ENCODE peak calls at places on chromosomes 1 and 21, in four cellular contexts. One of them, this sample, is unnamed.

GRCh38 chr1:173393655-173393993 is 83.5 kb upstream of the PRDX6 start:
- DNase-seq in dorsolateral prefrontal cortex: no peak
- DNase-seq in breast epithelium: no peak
- DNase-seq in astrocyte of the cerebellum: no peak
- DNase-seq in this sample: peak

GRCh38 chr1:94864821-94865220 is 44.7 kb downstream of the SLC44A3 start:
- DNase-seq in dorsolateral prefrontal cortex: no peak
- DNase-seq in breast epithelium: peak
- DNase-seq in astrocyte of the cerebellum: no peak
- DNase-seq in this sample: no peak

GRCh38 chr1:155591770-155592169 is 18.2 kb upstream of the MSTO1 start:
- DNase-seq in dorsolateral prefrontal cortex: no peak
- DNase-seq in breast epithelium: no peak
- DNase-seq in astrocyte of the cerebellum: peak
- DNase-seq in this sample: no peak

GRCh38 chr1:234957330-234958065 is 171.1 kb downstream of the TOMM20 start:
- DNase-seq in dorsolateral prefrontal cortex: no peak
- DNase-seq in breast epithelium: no peak
- DNase-seq in astrocyte of the cerebellum: peak
- DNase-seq in this sample: no peak

GRCh38 chr1:197725044-197725443 is 50.2 kb downstream of the DENND1B start:
- DNase-seq in dorsolateral prefrontal cortex: no peak
- DNase-seq in breast epithelium: no peak
- DNase-seq in astrocyte of the cerebellum: peak
- DNase-seq in this sample: no peak

GRCh38 chr1:175377394-175377793 is 184.8 kb upstream of the KIAA0040 start:
- DNase-seq in dorsolateral prefrontal cortex: no peak
- DNase-seq in breast epithelium: no peak
- DNase-seq in astrocyte of the cerebellum: no peak
- DNase-seq in this sample: no peak

GRCh38 chr1:54870869-54871268 is 16.1 kb downstream of the DHCR24 start:
- DNase-seq in dorsolateral prefrontal cortex: no peak
- DNase-seq in breast epithelium: no peak
- DNase-seq in astrocyte of the cerebellum: no peak
- DNase-seq in this sample: no peak

GRCh38 chr1:184212649-184213314 is 161.3 kb downstream of the TSEN15 start:
- DNase-seq in dorsolateral prefrontal cortex: no peak
- DNase-seq in breast epithelium: peak
- DNase-seq in astrocyte of the cerebellum: peak
- DNase-seq in this sample: peak

GRCh38 chr1:67257173-67257535 is 50.5 kb upstream of the IL12RB2 start:
- DNase-seq in dorsolateral prefrontal cortex: no peak
- DNase-seq in breast epithelium: no peak
- DNase-seq in astrocyte of the cerebellum: no peak
- DNase-seq in this sample: no peak

GRCh38 chr1:157806431-157807149 is 13.3 kb downstream of the FCRL1 start:
- DNase-seq in dorsolateral prefrontal cortex: no peak
- DNase-seq in breast epithelium: no peak
- DNase-seq in astrocyte of the cerebellum: no peak
- DNase-seq in this sample: no peak

GRCh38 chr1:57546527-57546926 is 122.7 kb upstream of the DAB1 start:
- DNase-seq in dorsolateral prefrontal cortex: no peak
- DNase-seq in breast epithelium: no peak
- DNase-seq in astrocyte of the cerebellum: no peak
- DNase-seq in this sample: no peak

GRCh38 chr1:8421721-8422120 is 103.8 kb downstream of the SLC45A1 start:
- DNase-seq in dorsolateral prefrontal cortex: no peak
- DNase-seq in breast epithelium: no peak
- DNase-seq in astrocyte of the cerebellum: no peak
- DNase-seq in this sample: no peak

GRCh38 chr1:21261551-21262281 is 28.5 kb downstream of the ECE1 start:
- DNase-seq in dorsolateral prefrontal cortex: no peak
- DNase-seq in breast epithelium: peak
- DNase-seq in astrocyte of the cerebellum: peak
- DNase-seq in this sample: peak

GRCh38 chr21:29481641-29482040 is 182.9 kb downstream of the BACH1 start:
- DNase-seq in dorsolateral prefrontal cortex: no peak
- DNase-seq in breast epithelium: no peak
- DNase-seq in astrocyte of the cerebellum: peak
- DNase-seq in this sample: peak

GRCh38 chr1:78779831-78780230 is 130.2 kb downstream of the IFI44 start:
- DNase-seq in dorsolateral prefrontal cortex: no peak
- DNase-seq in breast epithelium: no peak
- DNase-seq in astrocyte of the cerebellum: peak
- DNase-seq in this sample: peak

GRCh38 chr1:50955116-50955515 is 5.0 kb downstream of the FAF1 start:
- DNase-seq in dorsolateral prefrontal cortex: no peak
- DNase-seq in breast epithelium: no peak
- DNase-seq in astrocyte of the cerebellum: no peak
- DNase-seq in this sample: no peak

GRCh38 chr21:30962013-30962412 is 76.3 kb downstream of the KRTAP19-8 start:
- DNase-seq in dorsolateral prefrontal cortex: no peak
- DNase-seq in breast epithelium: no peak
- DNase-seq in astrocyte of the cerebellum: no peak
- DNase-seq in this sample: no peak
- TF ChIP-seq CTCF in dorsolateral prefrontal cortex: peak
- TF ChIP-seq CTCF in breast epithelium: no peak
- TF ChIP-seq CTCF in astrocyte of the cerebellum: peak
- TF ChIP-seq CTCF in this sample: no peak

GRCh38 chr21:41124626-41125240 is 43.2 kb upstream of the BACE2 start:
- DNase-seq in dorsolateral prefrontal cortex: no peak
- DNase-seq in breast epithelium: peak
- DNase-seq in astrocyte of the cerebellum: no peak
- DNase-seq in this sample: no peak
- H3K4me3 ChIP-seq in dorsolateral prefrontal cortex: no peak
- H3K4me3 ChIP-seq in breast epithelium: peak
- H3K4me3 ChIP-seq in astrocyte of the cerebellum: no peak
- H3K4me3 ChIP-seq in this sample: no peak

DNA sequence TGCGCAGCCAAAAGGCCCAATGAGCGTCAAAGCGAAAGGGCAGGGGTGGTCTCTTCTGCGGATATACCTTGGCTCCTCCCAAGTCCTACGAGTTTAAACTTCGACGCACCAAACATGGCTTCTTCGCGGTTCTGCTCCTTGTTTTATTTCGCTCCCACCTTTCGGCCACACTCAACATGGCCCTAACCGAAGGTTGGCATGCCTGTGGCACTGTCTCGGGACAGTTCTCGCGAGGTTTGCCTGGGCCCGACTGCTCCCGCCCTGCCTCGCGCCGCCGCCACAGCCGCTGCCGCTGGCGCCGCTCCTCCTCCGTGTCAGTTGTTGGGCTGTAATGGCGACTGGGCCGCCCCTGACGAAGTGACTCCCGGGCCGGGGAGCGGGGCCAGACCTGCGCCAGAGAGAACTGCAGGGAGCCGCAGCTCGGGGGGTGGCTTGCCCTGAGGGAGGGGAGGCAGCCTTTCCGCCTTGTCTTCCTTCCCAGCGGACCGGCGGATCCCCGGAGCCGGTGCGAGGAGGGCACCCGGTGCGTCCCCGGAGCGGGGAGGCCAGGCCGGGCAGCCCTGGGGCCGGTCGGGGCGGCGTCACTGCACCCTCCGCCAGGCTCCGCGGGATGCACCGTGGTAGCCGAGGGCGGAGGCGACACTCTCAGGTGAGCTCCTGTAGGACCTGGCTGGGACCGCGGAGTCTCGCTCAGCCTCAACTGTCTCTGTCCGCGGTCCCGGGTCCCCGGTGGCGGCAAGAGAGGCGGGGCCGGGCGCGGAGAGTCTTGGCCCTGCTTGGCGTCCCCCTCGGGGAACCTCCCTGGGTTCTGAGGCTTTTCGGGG is at the start of gene CEP350:
- DNase-seq in dorsolateral prefrontal cortex: peak
- DNase-seq in breast epithelium: peak
- DNase-seq in astrocyte of the cerebellum: peak
- DNase-seq in this sample: peak
- TF ChIP-seq CTCF in dorsolateral prefrontal cortex: no peak
- TF ChIP-seq CTCF in breast epithelium: no peak
- TF ChIP-seq CTCF in astrocyte of the cerebellum: no peak
- TF ChIP-seq CTCF in this sample: no peak

GRCh38 chr1:212819704-212820103 is 27.7 kb downstream of the SPATA45 start:
- DNase-seq in dorsolateral prefrontal cortex: no peak
- DNase-seq in breast epithelium: no peak
- DNase-seq in astrocyte of the cerebellum: no peak
- DNase-seq in this sample: no peak
- H3K4me3 ChIP-seq in dorsolateral prefrontal cortex: no peak
- H3K4me3 ChIP-seq in breast epithelium: no peak
- H3K4me3 ChIP-seq in astrocyte of the cerebellum: no peak
- H3K4me3 ChIP-seq in this sample: no peak

DNA sequence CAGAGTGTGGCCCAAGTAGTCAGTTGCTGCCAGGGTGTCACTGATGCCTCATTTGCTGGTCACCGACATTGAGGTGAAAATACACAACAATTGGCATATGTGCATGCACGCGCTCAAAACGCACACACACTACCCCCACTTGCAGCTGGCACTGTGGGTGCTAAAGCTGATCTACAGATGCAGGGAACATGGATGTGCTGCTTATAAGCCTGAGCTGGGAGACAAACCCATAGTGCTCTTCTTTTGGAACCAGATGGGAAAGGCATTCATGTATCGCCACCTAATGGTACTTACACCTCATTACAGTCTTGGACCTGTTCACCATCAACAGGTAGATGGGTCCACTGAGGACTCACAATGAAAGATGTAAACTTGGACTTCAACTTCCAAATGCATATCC is 70.3 kb upstream of the CAMK1G start:
- DNase-seq in dorsolateral prefrontal cortex: no peak
- DNase-seq in breast epithelium: no peak
- DNase-seq in astrocyte of the cerebellum: no peak
- DNase-seq in this sample: no peak
- TF ChIP-seq CTCF in dorsolateral prefrontal cortex: peak
- TF ChIP-seq CTCF in breast epithelium: no peak
- TF ChIP-seq CTCF in astrocyte of the cerebellum: peak
- TF ChIP-seq CTCF in this sample: peak

DNA sequence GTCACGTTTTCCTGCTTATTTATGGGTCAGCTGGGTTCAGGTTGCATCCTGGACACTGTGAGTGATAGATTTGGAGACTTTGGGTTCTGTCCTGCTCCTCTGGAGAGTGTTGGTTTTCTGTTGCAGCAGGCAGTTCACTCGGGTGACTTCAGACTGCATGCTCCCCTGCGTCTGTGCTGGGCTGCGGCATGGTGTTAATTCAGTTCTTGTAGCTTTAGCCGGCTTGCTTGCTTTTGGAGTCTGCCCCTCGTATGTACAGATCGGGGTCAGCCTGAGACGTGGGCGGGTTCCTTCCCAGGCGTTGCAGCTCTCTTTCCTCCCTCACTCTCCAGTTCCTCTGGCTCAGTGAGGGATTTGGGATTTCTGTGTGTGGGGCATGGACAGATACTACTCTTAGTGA is 38.0 kb downstream of the PCNT start:
- DNase-seq in dorsolateral prefrontal cortex: no peak
- DNase-seq in breast epithelium: no peak
- DNase-seq in astrocyte of the cerebellum: no peak
- DNase-seq in this sample: no peak
- H3K4me3 ChIP-seq in dorsolateral prefrontal cortex: no peak
- H3K4me3 ChIP-seq in breast epithelium: no peak
- H3K4me3 ChIP-seq in astrocyte of the cerebellum: no peak
- H3K4me3 ChIP-seq in this sample: no peak

GRCh38 chr1:219220945-219221344 is 47.3 kb downstream of the LYPLAL1 start:
- DNase-seq in dorsolateral prefrontal cortex: no peak
- DNase-seq in breast epithelium: no peak
- DNase-seq in astrocyte of the cerebellum: no peak
- DNase-seq in this sample: no peak
- TF ChIP-seq CTCF in dorsolateral prefrontal cortex: no peak
- TF ChIP-seq CTCF in breast epithelium: no peak
- TF ChIP-seq CTCF in astrocyte of the cerebellum: peak
- TF ChIP-seq CTCF in this sample: no peak